ENCODE peak calls at places on chromosomes 2 and 18, in five cellular contexts. One of them, this sample, is unnamed.

GRCh38 chr2:46171441-46171953 is 125.7 kb upstream of the EPAS1 start:
- DNase-seq in B cell: no peak
- DNase-seq in endodermal cell: peak
- DNase-seq in HFF-Myc: peak
- DNase-seq in testis: no peak
- DNase-seq in this sample: no peak

GRCh38 chr2:124024491-124025348 is at the start of gene CNTNAP5:
- DNase-seq in B cell: no peak
- DNase-seq in endodermal cell: peak
- DNase-seq in HFF-Myc: no peak
- DNase-seq in testis: peak
- DNase-seq in this sample: peak

GRCh38 chr18:6751207-6751606 is 21.7 kb downstream of the ARHGAP28 start:
- DNase-seq in B cell: no peak
- DNase-seq in endodermal cell: no peak
- DNase-seq in HFF-Myc: no peak
- DNase-seq in testis: no peak
- DNase-seq in this sample: no peak

GRCh38 chr2:187403568-187404260 is 44.3 kb downstream of the CALCRL start:
- DNase-seq in B cell: no peak
- DNase-seq in endodermal cell: no peak
- DNase-seq in HFF-Myc: no peak
- DNase-seq in testis: no peak
- DNase-seq in this sample: no peak

GRCh38 chr18:49843131-49843530 is 29.8 kb upstream of the ACAA2 start:
- DNase-seq in B cell: no peak
- DNase-seq in endodermal cell: no peak
- DNase-seq in HFF-Myc: no peak
- DNase-seq in testis: no peak
- DNase-seq in this sample: no peak

GRCh38 chr2:216341151-216341550 is 31.1 kb downstream of the MARCHF4 start:
- DNase-seq in B cell: no peak
- DNase-seq in endodermal cell: no peak
- DNase-seq in HFF-Myc: no peak
- DNase-seq in testis: no peak
- DNase-seq in this sample: no peak

GRCh38 chr18:3612315-3612714 is 162.3 kb downstream of the TGIF1 start:
- DNase-seq in B cell: no peak
- DNase-seq in endodermal cell: no peak
- DNase-seq in HFF-Myc: no peak
- DNase-seq in testis: no peak
- DNase-seq in this sample: no peak

GRCh38 chr2:48588745-48589144 is 28.9 kb upstream of the GTF2A1L start:
- DNase-seq in B cell: no peak
- DNase-seq in endodermal cell: no peak
- DNase-seq in HFF-Myc: no peak
- DNase-seq in testis: no peak
- DNase-seq in this sample: no peak

GRCh38 chr18:21979171-21979560 is 190.2 kb upstream of the GATA6 start:
- DNase-seq in B cell: no peak
- DNase-seq in endodermal cell: no peak
- DNase-seq in HFF-Myc: no peak
- DNase-seq in testis: no peak
- DNase-seq in this sample: no peak

GRCh38 chr18:76593838-76594237 is 98.8 kb upstream of the ZNF516 start:
- DNase-seq in B cell: no peak
- DNase-seq in endodermal cell: peak
- DNase-seq in HFF-Myc: no peak
- DNase-seq in testis: no peak
- DNase-seq in this sample: no peak

GRCh38 chr2:239165206-239165831 is 235.5 kb downstream of the HDAC4 start:
- DNase-seq in B cell: no peak
- DNase-seq in endodermal cell: peak
- DNase-seq in HFF-Myc: no peak
- DNase-seq in testis: no peak
- DNase-seq in this sample: no peak

GRCh38 chr18:28973324-28973723 is 796.4 kb upstream of the CDH2 start:
- DNase-seq in B cell: no peak
- DNase-seq in endodermal cell: no peak
- DNase-seq in HFF-Myc: no peak
- DNase-seq in testis: no peak
- DNase-seq in this sample: no peak

GRCh38 chr18:58962331-58962730 is 97.7 kb downstream of the ZNF532 start:
- DNase-seq in B cell: no peak
- DNase-seq in endodermal cell: peak
- DNase-seq in HFF-Myc: no peak
- DNase-seq in testis: no peak
- DNase-seq in this sample: no peak

GRCh38 chr2:109020217-109020637 is 31.2 kb upstream of the EDAR start:
- DNase-seq in B cell: no peak
- DNase-seq in endodermal cell: no peak
- DNase-seq in HFF-Myc: peak
- DNase-seq in testis: no peak
- DNase-seq in this sample: no peak

GRCh38 chr2:122063716-122064115 is 308.3 kb downstream of the TSN start:
- DNase-seq in B cell: no peak
- DNase-seq in endodermal cell: no peak
- DNase-seq in HFF-Myc: no peak
- DNase-seq in testis: no peak
- DNase-seq in this sample: no peak

GRCh38 chr18:50401888-50402287 is 27.0 kb downstream of the SKA1 start:
- DNase-seq in B cell: no peak
- DNase-seq in endodermal cell: peak
- DNase-seq in HFF-Myc: no peak
- DNase-seq in testis: peak
- DNase-seq in this sample: no peak

GRCh38 chr2:188196343-188197008 is 95.2 kb upstream of the GULP1 start:
- DNase-seq in B cell: no peak
- DNase-seq in endodermal cell: no peak
- DNase-seq in HFF-Myc: no peak
- DNase-seq in testis: no peak
- DNase-seq in this sample: no peak

GRCh38 chr2:67463810-67464209 is 66.7 kb downstream of the ETAA1 start:
- DNase-seq in B cell: no peak
- DNase-seq in endodermal cell: no peak
- DNase-seq in HFF-Myc: no peak
- DNase-seq in testis: no peak
- DNase-seq in this sample: no peak

GRCh38 chr2:101533611-101534601 is 59.0 kb upstream of the RFX8 start:
- DNase-seq in B cell: no peak
- DNase-seq in endodermal cell: peak
- DNase-seq in HFF-Myc: no peak
- DNase-seq in testis: no peak
- DNase-seq in this sample: no peak

GRCh38 chr2:118185210-118186109 is 97.2 kb downstream of the INSIG2 start:
- DNase-seq in B cell: peak
- DNase-seq in endodermal cell: peak
- DNase-seq in HFF-Myc: no peak
- DNase-seq in testis: peak
- DNase-seq in this sample: peak

GRCh38 chr2:96143848-96144480 is 1.3 kb downstream of the DUSP2 start:
- DNase-seq in B cell: no peak
- DNase-seq in endodermal cell: peak
- DNase-seq in HFF-Myc: no peak
- DNase-seq in testis: no peak
- DNase-seq in this sample: peak

GRCh38 chr2:135831180-135831812 is 5.7 kb downstream of the LCT start:
- DNase-seq in B cell: no peak
- DNase-seq in endodermal cell: no peak
- DNase-seq in HFF-Myc: no peak
- DNase-seq in testis: no peak
- DNase-seq in this sample: no peak

GRCh38 chr2:207926133-207927076 is 98.9 kb downstream of the PLEKHM3 start:
- DNase-seq in B cell: no peak
- DNase-seq in endodermal cell: no peak
- DNase-seq in HFF-Myc: peak
- DNase-seq in testis: no peak
- DNase-seq in this sample: no peak

GRCh38 chr2:147197754-147198153 is 647.1 kb upstream of the ACVR2A start:
- DNase-seq in B cell: no peak
- DNase-seq in endodermal cell: no peak
- DNase-seq in HFF-Myc: no peak
- DNase-seq in testis: no peak
- DNase-seq in this sample: no peak

DNA sequence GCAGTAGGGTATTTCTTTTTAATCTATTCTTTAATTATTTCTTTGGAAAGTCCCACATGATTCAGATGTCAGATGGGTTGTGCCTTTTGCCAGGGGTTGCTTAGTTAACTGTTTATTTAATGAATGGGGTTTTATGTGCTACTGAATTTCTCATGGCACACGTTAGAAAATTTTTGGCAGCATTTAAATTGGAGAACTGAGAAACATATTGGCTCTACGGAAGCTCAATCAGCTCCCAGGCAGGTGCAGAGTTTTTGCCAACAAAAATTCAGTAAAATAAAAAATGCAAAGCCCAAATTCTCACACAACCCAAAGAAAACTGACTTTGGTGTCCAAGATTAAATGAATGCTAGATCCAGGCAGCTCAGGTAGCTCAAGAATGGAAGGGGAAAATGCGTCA is 467.2 kb downstream of the NRXN1 start:
- DNase-seq in B cell: no peak
- DNase-seq in endodermal cell: no peak
- DNase-seq in HFF-Myc: no peak
- DNase-seq in testis: no peak
- DNase-seq in this sample: no peak
- TF ChIP-seq CTCF in B cell: no peak
- TF ChIP-seq CTCF in endodermal cell: no peak
- TF ChIP-seq CTCF in HFF-Myc: no peak
- TF ChIP-seq CTCF in testis: no peak
- TF ChIP-seq CTCF in this sample: no peak

GRCh38 chr2:215319500-215319899 is 7.6 kb downstream of the ATIC start:
- DNase-seq in B cell: no peak
- DNase-seq in endodermal cell: no peak
- DNase-seq in HFF-Myc: no peak
- DNase-seq in testis: no peak
- DNase-seq in this sample: no peak
- TF ChIP-seq CTCF in B cell: no peak
- TF ChIP-seq CTCF in endodermal cell: no peak
- TF ChIP-seq CTCF in HFF-Myc: no peak
- TF ChIP-seq CTCF in testis: no peak
- TF ChIP-seq CTCF in this sample: no peak

GRCh38 chr2:143263045-143263625 is 133.9 kb downstream of the ARHGAP15 start:
- DNase-seq in B cell: no peak
- DNase-seq in endodermal cell: peak
- DNase-seq in HFF-Myc: no peak
- DNase-seq in testis: no peak
- DNase-seq in this sample: no peak
- TF ChIP-seq CTCF in B cell: no peak
- TF ChIP-seq CTCF in endodermal cell: peak
- TF ChIP-seq CTCF in HFF-Myc: no peak
- TF ChIP-seq CTCF in testis: no peak
- TF ChIP-seq CTCF in this sample: peak

GRCh38 chr2:189657867-189658266 is 3.4 kb upstream of the ASNSD1 start:
- DNase-seq in B cell: no peak
- DNase-seq in endodermal cell: peak
- DNase-seq in HFF-Myc: no peak
- DNase-seq in testis: no peak
- DNase-seq in this sample: no peak

GRCh38 chr2:189658281-189658680 is 3.0 kb upstream of the ASNSD1 start:
- DNase-seq in B cell: no peak
- DNase-seq in endodermal cell: no peak
- DNase-seq in HFF-Myc: no peak
- DNase-seq in testis: no peak
- DNase-seq in this sample: no peak

GRCh38 chr2:189651284-189651683 is 10.0 kb upstream of the ASNSD1 start:
- DNase-seq in B cell: no peak
- DNase-seq in endodermal cell: no peak
- DNase-seq in HFF-Myc: no peak
- DNase-seq in testis: no peak
- DNase-seq in this sample: no peak

GRCh38 chr2:189658808-189659207 is 2.5 kb upstream of the ASNSD1 start:
- DNase-seq in B cell: no peak
- DNase-seq in endodermal cell: no peak
- DNase-seq in HFF-Myc: no peak
- DNase-seq in testis: no peak
- DNase-seq in this sample: no peak

DNA sequence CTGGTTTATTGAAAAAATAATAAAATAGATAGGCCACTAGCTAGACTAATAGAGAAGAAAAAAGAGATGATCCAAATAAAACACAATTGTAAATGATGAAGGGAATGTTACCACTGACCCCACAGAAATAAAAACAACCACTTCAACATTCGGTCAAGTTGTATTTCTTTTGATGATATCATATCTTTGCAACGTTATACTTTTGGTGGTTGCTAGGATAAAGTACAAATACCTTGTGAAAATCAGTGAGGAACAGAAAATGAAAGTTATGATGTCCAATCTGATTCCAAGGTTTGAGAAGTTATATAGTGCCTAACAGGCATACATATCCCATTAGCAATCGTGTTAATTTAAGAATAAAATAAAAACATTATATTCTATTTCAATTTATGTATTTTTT is 6.6 kb upstream of the ASNSD1 start:
- DNase-seq in B cell: no peak
- DNase-seq in endodermal cell: no peak
- DNase-seq in HFF-Myc: no peak
- DNase-seq in testis: no peak
- DNase-seq in this sample: no peak
- TF ChIP-seq CTCF in B cell: no peak
- TF ChIP-seq CTCF in endodermal cell: no peak
- TF ChIP-seq CTCF in HFF-Myc: no peak
- TF ChIP-seq CTCF in testis: no peak
- TF ChIP-seq CTCF in this sample: no peak

GRCh38 chr2:219491278-219491967 is 7.3 kb upstream of the GMPPA start:
- DNase-seq in B cell: no peak
- DNase-seq in endodermal cell: no peak
- DNase-seq in HFF-Myc: no peak
- DNase-seq in testis: no peak
- DNase-seq in this sample: no peak

GRCh38 chr2:219489315-219489714 is 9.4 kb upstream of the GMPPA start:
- DNase-seq in B cell: no peak
- DNase-seq in endodermal cell: no peak
- DNase-seq in HFF-Myc: no peak
- DNase-seq in testis: no peak
- DNase-seq in this sample: no peak

GRCh38 chr2:219490600-219491130 is 8.0 kb upstream of the GMPPA start:
- DNase-seq in B cell: no peak
- DNase-seq in endodermal cell: no peak
- DNase-seq in HFF-Myc: no peak
- DNase-seq in testis: no peak
- DNase-seq in this sample: no peak

GRCh38 chr2:219488844-219489194 is 9.9 kb upstream of the GMPPA start:
- DNase-seq in B cell: no peak
- DNase-seq in endodermal cell: no peak
- DNase-seq in HFF-Myc: no peak
- DNase-seq in testis: no peak
- DNase-seq in this sample: no peak

GRCh38 chr2:219490186-219490585 is 8.5 kb upstream of the GMPPA start:
- DNase-seq in B cell: no peak
- DNase-seq in endodermal cell: peak
- DNase-seq in HFF-Myc: no peak
- DNase-seq in testis: no peak
- DNase-seq in this sample: no peak
- TF ChIP-seq CTCF in B cell: no peak
- TF ChIP-seq CTCF in endodermal cell: peak
- TF ChIP-seq CTCF in HFF-Myc: peak
- TF ChIP-seq CTCF in testis: no peak
- TF ChIP-seq CTCF in this sample: no peak

GRCh38 chr2:232363784-232364615 is 14.6 kb upstream of the ALPP start:
- DNase-seq in B cell: peak
- DNase-seq in endodermal cell: no peak
- DNase-seq in HFF-Myc: no peak
- DNase-seq in testis: no peak
- DNase-seq in this sample: no peak
- TF ChIP-seq CTCF in B cell: no peak
- TF ChIP-seq CTCF in endodermal cell: no peak
- TF ChIP-seq CTCF in HFF-Myc: no peak
- TF ChIP-seq CTCF in testis: no peak
- TF ChIP-seq CTCF in this sample: no peak

This sample was measured in endothelial cell.